ENCODE peak calls at places on chromosomes 11 and 22, in six cellular contexts. B, N, S, K, I and L are unnamed samples.
A peak's percentile ranks its signal among the peaks of the same experiment; 100 is the strongest.

GRCh38 chr11:100687630-100688395 is 725 bp downstream of the ARHGAP42 start:
- DNase-seq in I (peak; percentile 86), B (peak; percentile 86), K (peak; percentile 23), S (peak; percentile 77), N (no peak), L (peak; percentile 57)

GRCh38 chr11:45451766-45452440 is 165.8 kb upstream of the SYT13 start:
- DNase-seq in K (no peak), I (no peak), S (peak; percentile 87), B (no peak), N (no peak), L (no peak)

GRCh38 chr11:1193326-1194230 is 29.3 kb upstream of the MUC5B start:
- DNase-seq in N (no peak), B (no peak), I (no peak), K (no peak), S (no peak), L (no peak)

GRCh38 chr11:1782831-1783724 is 19.4 kb upstream of the CTSD start:
- DNase-seq in K (no peak), N (no peak), S (no peak), B (no peak), I (peak; percentile 31), L (no peak)

GRCh38 chr11:44565746-44566558 is 489 bp downstream of the CD82 start:
- DNase-seq in I (no peak), S (no peak), N (no peak), K (no peak), B (no peak), L (no peak)

GRCh38 chr11:130478204-130478701 is 29.8 kb downstream of the ADAMTS15 start:
- DNase-seq in K (peak; percentile 82), I (peak; percentile 49), N (no peak), B (no peak), S (peak; percentile 91), L (no peak)

GRCh38 chr11:83680351-83680750 is 394.2 kb upstream of the CCDC90B start:
- DNase-seq in I (no peak), S (no peak), K (no peak), N (no peak), B (no peak), L (no peak)

GRCh38 chr11:59164028-59164427 is 7.9 kb upstream of the DTX4 start:
- DNase-seq in N (no peak), K (no peak), I (no peak), B (no peak), S (no peak), L (no peak)

GRCh38 chr22:27715078-27715477 is 86.5 kb downstream of the MN1 start:
- DNase-seq in S (no peak), B (no peak), N (no peak), K (no peak), I (no peak), L (no peak)

GRCh38 chr11:33910960-33911339 is 19.1 kb upstream of the LMO2 start:
- DNase-seq in N (no peak), B (no peak), I (no peak), K (no peak), S (no peak), L (no peak)

GRCh38 chr11:36098046-36098445 is 154.2 kb downstream of the LDLRAD3 start:
- DNase-seq in N (no peak), I (no peak), S (no peak), B (no peak), K (no peak), L (peak; percentile 28)

GRCh38 chr11:2317354-2318050 is 15.7 kb downstream of the TSPAN32 start:
- DNase-seq in I (no peak), S (no peak), K (no peak), N (no peak), B (no peak), L (peak; percentile 58)

GRCh38 chr11:82992219-82992618 is 79.5 kb downstream of the RAB30 start:
- DNase-seq in N (no peak), K (no peak), I (no peak), B (no peak), S (no peak), L (no peak)

GRCh38 chr11:83007909-83008580 is 63.7 kb downstream of the RAB30 start:
- DNase-seq in S (peak; percentile 87), K (no peak), B (no peak), N (no peak), I (no peak), L (peak; percentile 79)

GRCh38 chr11:75311858-75312288 is 39.6 kb downstream of the ARRB1 start:
- DNase-seq in B (no peak), N (no peak), S (peak; percentile 73), I (no peak), K (peak; percentile 83), L (no peak)

GRCh38 chr11:15935370-15935769 is 421.0 kb downstream of the SOX6 start:
- DNase-seq in S (no peak), I (no peak), B (peak; percentile 37), K (no peak), N (no peak), L (no peak)

GRCh38 chr11:62269654-62270278 is at the start of gene SCGB2A2:
- DNase-seq in K (no peak), I (no peak), S (no peak), N (no peak), B (no peak), L (no peak)

GRCh38 chr11:78801161-78801884 is 226.7 kb upstream of the NARS2 start:
- DNase-seq in I (peak; percentile 43), K (no peak), B (peak; percentile 95), N (no peak), S (peak; percentile 76), L (no peak)

GRCh38 chr11:132655187-132655855 is 877.0 kb downstream of the OPCML start:
- DNase-seq in S (no peak), K (no peak), N (no peak), B (no peak), I (no peak), L (no peak)

GRCh38 chr11:65791719-65792213 is 4.9 kb downstream of the OVOL1 start:
- DNase-seq in K (no peak), B (no peak), S (no peak), N (no peak), I (no peak), L (no peak)
- TF ChIP-seq POLR2A in K (no peak), B (no peak), S (no peak), N (peak; percentile 37), I (no peak), L (no peak)

GRCh38 chr11:46719048-46719542 is at the start of gene F2:
- DNase-seq in S (no peak), N (no peak), B (no peak), K (no peak), I (peak; percentile 40), L (no peak)
- TF ChIP-seq POLR2A in S (no peak), N (no peak), B (no peak), K (no peak), I (no peak), L (no peak)

GRCh38 chr11:74306440-74307175 is 4.8 kb downstream of the P4HA3 start:
- DNase-seq in B (no peak), N (no peak), S (no peak), I (no peak), K (no peak), L (no peak)
- TF ChIP-seq POLR2A in B (no peak), N (no peak), S (no peak), I (no peak), K (no peak), L (no peak)

GRCh38 chr11:47213985-47214564 is 699 bp upstream of the DDB2 start:
- DNase-seq in B (peak; percentile 96), K (peak; percentile 85), S (peak; percentile 98), I (peak; percentile 95), N (peak; percentile 53), L (peak; percentile 92)
- TF ChIP-seq POLR2A in B (peak; percentile 48), K (peak; percentile 54), S (peak; percentile 80), I (peak; percentile 79), N (peak; percentile 56), L (no peak)

GRCh38 chr22:38707984-38708383 is 2.2 kb downstream of the GTPBP1 start:
- DNase-seq in S (no peak), I (no peak), B (no peak), N (no peak), K (no peak), L (no peak)

GRCh38 chr22:38706101-38706884 is 549 bp downstream of the GTPBP1 start:
- DNase-seq in I (no peak), S (peak; percentile 80), B (no peak), K (no peak), N (peak; percentile 16), L (peak; percentile 79)

GRCh38 chr22:38705235-38706100 is at the start of gene GTPBP1:
- DNase-seq in N (peak; percentile 99), B (peak; percentile 100), K (peak; percentile 98), S (peak; percentile 100), I (peak; percentile 100), L (peak; percentile 100)

GRCh38 chr22:38706885-38707180 is 1.1 kb downstream of the GTPBP1 start:
- DNase-seq in N (no peak), S (no peak), K (no peak), B (no peak), I (no peak), L (no peak)

GRCh38 chr22:38707346-38707745 is 1.6 kb downstream of the GTPBP1 start:
- DNase-seq in B (no peak), S (no peak), N (no peak), K (no peak), I (peak; percentile 61), L (peak; percentile 54)
- TF ChIP-seq POLR2A in B (no peak), S (no peak), N (no peak), K (no peak), I (no peak), L (no peak)

DNA sequence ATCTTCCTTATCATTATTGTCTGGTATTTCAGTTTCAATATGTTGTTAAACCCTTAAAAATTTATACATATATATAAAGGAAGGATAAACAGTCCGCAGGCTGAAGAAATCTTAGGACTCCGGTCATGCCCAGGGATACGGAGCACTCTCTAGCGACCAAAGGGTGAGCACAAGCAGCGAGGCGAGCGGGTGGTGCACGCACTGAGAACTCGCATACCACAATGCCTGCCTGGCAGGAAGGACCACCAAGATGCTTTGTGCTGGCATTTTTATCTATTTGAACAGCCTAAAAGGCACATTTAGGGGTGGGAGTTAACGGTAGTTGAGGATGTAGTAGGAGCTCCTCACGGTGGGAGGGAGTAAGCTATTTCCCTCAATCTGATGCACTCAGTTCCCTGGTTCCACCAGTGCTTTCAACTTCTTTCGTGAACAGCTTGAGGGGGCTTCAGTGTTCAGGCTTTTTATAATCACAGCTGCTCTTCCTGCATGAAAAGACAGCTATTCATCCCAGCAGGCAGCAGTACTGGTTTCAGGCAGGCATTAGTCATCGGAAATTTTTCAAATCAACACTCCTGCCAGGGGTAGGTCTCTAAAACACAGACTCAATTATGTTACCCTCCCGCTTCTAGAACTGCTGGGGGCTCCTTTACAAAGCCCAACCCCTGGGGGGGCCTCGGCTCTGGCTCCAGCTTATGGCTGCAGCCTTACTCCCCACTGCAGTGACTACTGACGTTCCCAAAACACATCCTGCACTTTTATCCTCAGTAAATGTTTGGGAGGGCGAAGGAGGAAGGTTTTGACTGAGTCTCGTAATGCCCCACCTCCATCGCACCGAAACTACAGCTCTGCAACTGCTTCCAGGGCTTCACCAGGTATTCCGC is 6.0 kb downstream of the POLDIP3 start:
- DNase-seq in I (no peak), S (no peak), N (no peak), B (no peak), K (no peak), L (no peak)
- TF ChIP-seq POLR2A in I (no peak), S (no peak), N (no peak), B (no peak), K (no peak), L (no peak)